ENCODE peak calls at places on chromosomes 4 and X, in ten cellular contexts. One of them, this sample, is unnamed.

GRCh38 chrX:54172455-54172854 is 10.6 kb downstream of the FAM120C start:
- DNase-seq in K562: no peak
- DNase-seq in body of pancreas: no peak
- DNase-seq in endothelial cell of umbilical vein: no peak
- DNase-seq in A549: no peak
- DNase-seq in IMR-90: no peak
- DNase-seq in upper lobe of left lung: no peak
- DNase-seq in uterus: no peak
- DNase-seq in suprapubic skin: no peak
- DNase-seq in HCT116: no peak
- DNase-seq in this sample: no peak

GRCh38 chr4:141899541-141899940 is 263.2 kb downstream of the IL15 start:
- DNase-seq in K562: no peak
- DNase-seq in body of pancreas: no peak
- DNase-seq in endothelial cell of umbilical vein: no peak
- DNase-seq in A549: no peak
- DNase-seq in IMR-90: no peak
- DNase-seq in upper lobe of left lung: no peak
- DNase-seq in uterus: no peak
- DNase-seq in suprapubic skin: no peak
- DNase-seq in HCT116: no peak
- DNase-seq in this sample: no peak

GRCh38 chr4:41257257-41257900 is 651 bp downstream of the UCHL1 start:
- DNase-seq in K562: no peak
- DNase-seq in body of pancreas: peak; percentile 62
- DNase-seq in endothelial cell of umbilical vein: peak; percentile 36
- DNase-seq in A549: peak; percentile 24
- DNase-seq in IMR-90: peak; percentile 52
- DNase-seq in upper lobe of left lung: peak; percentile 92
- DNase-seq in uterus: peak; percentile 31
- DNase-seq in suprapubic skin: no peak
- DNase-seq in HCT116: no peak
- DNase-seq in this sample: peak; percentile 2

GRCh38 chrX:3728454-3728853 is 15.0 kb upstream of the PRKX start:
- DNase-seq in K562: no peak
- DNase-seq in body of pancreas: no peak
- DNase-seq in endothelial cell of umbilical vein: no peak
- DNase-seq in A549: no peak
- DNase-seq in IMR-90: peak; percentile 85
- DNase-seq in upper lobe of left lung: no peak
- DNase-seq in uterus: no peak
- DNase-seq in suprapubic skin: no peak
- DNase-seq in HCT116: no peak
- DNase-seq in this sample: no peak

GRCh38 chr4:137471895-137472294 is 60.4 kb downstream of the PCDH18 start:
- DNase-seq in K562: no peak
- DNase-seq in body of pancreas: no peak
- DNase-seq in endothelial cell of umbilical vein: no peak
- DNase-seq in A549: no peak
- DNase-seq in IMR-90: peak; percentile 46
- DNase-seq in upper lobe of left lung: no peak
- DNase-seq in uterus: no peak
- DNase-seq in suprapubic skin: no peak
- DNase-seq in HCT116: no peak
- DNase-seq in this sample: no peak

GRCh38 chr4:184416913-184417734 is 57.2 kb downstream of the IRF2 start:
- DNase-seq in K562: no peak
- DNase-seq in body of pancreas: no peak
- DNase-seq in endothelial cell of umbilical vein: no peak
- DNase-seq in A549: no peak
- DNase-seq in IMR-90: peak; percentile 14
- DNase-seq in upper lobe of left lung: no peak
- DNase-seq in uterus: no peak
- DNase-seq in suprapubic skin: no peak
- DNase-seq in HCT116: no peak
- DNase-seq in this sample: no peak

GRCh38 chr4:79083406-79084010 is 144.3 kb upstream of the PAQR3 start:
- DNase-seq in K562: no peak
- DNase-seq in body of pancreas: no peak
- DNase-seq in endothelial cell of umbilical vein: no peak
- DNase-seq in A549: no peak
- DNase-seq in IMR-90: no peak
- DNase-seq in upper lobe of left lung: no peak
- DNase-seq in uterus: no peak
- DNase-seq in suprapubic skin: no peak
- DNase-seq in HCT116: no peak
- DNase-seq in this sample: peak; percentile 80

GRCh38 chr4:25842229-25842840 is 20.5 kb downstream of the SEL1L3 start:
- DNase-seq in K562: no peak
- DNase-seq in body of pancreas: no peak
- DNase-seq in endothelial cell of umbilical vein: no peak
- DNase-seq in A549: no peak
- DNase-seq in IMR-90: no peak
- DNase-seq in upper lobe of left lung: no peak
- DNase-seq in uterus: no peak
- DNase-seq in suprapubic skin: no peak
- DNase-seq in HCT116: no peak
- DNase-seq in this sample: no peak

GRCh38 chrX:103464071-103464773 is 55.1 kb downstream of the RAB40A start:
- DNase-seq in K562: peak; percentile 28
- DNase-seq in body of pancreas: peak; percentile 41
- DNase-seq in endothelial cell of umbilical vein: peak; percentile 55
- DNase-seq in A549: peak; percentile 49
- DNase-seq in IMR-90: peak; percentile 47
- DNase-seq in upper lobe of left lung: no peak
- DNase-seq in uterus: no peak
- DNase-seq in suprapubic skin: no peak
- DNase-seq in HCT116: peak; percentile 8
- DNase-seq in this sample: no peak

GRCh38 chr4:41358626-41359025 is 101.9 kb downstream of the UCHL1 start:
- DNase-seq in K562: no peak
- DNase-seq in body of pancreas: peak; percentile 25
- DNase-seq in endothelial cell of umbilical vein: no peak
- DNase-seq in A549: no peak
- DNase-seq in IMR-90: no peak
- DNase-seq in upper lobe of left lung: no peak
- DNase-seq in uterus: no peak
- DNase-seq in suprapubic skin: no peak
- DNase-seq in HCT116: no peak
- DNase-seq in this sample: no peak

GRCh38 chr4:15751155-15751554 is 27.0 kb upstream of the CD38 start:
- DNase-seq in K562: peak; percentile 36
- DNase-seq in body of pancreas: no peak
- DNase-seq in endothelial cell of umbilical vein: no peak
- DNase-seq in A549: no peak
- DNase-seq in IMR-90: no peak
- DNase-seq in upper lobe of left lung: no peak
- DNase-seq in uterus: no peak
- DNase-seq in suprapubic skin: no peak
- DNase-seq in HCT116: no peak
- DNase-seq in this sample: no peak
- TF ChIP-seq POLR2A in K562: no peak
- TF ChIP-seq POLR2A in body of pancreas: no peak
- TF ChIP-seq POLR2A in endothelial cell of umbilical vein: no peak
- TF ChIP-seq POLR2A in A549: no peak
- TF ChIP-seq POLR2A in IMR-90: no peak
- TF ChIP-seq POLR2A in upper lobe of left lung: no peak
- TF ChIP-seq POLR2A in uterus: no peak
- TF ChIP-seq POLR2A in suprapubic skin: no peak
- TF ChIP-seq POLR2A in HCT116: no peak
- TF ChIP-seq POLR2A in this sample: no peak

GRCh38 chr4:174135530-174135929 is 147.9 kb downstream of the FBXO8 start:
- DNase-seq in K562: no peak
- DNase-seq in body of pancreas: no peak
- DNase-seq in endothelial cell of umbilical vein: no peak
- DNase-seq in A549: no peak
- DNase-seq in IMR-90: no peak
- DNase-seq in upper lobe of left lung: no peak
- DNase-seq in uterus: no peak
- DNase-seq in suprapubic skin: no peak
- DNase-seq in HCT116: no peak
- DNase-seq in this sample: no peak
- H3K4me3 ChIP-seq in K562: peak overlapping the region; percentile 6
- H3K4me3 ChIP-seq in body of pancreas: no peak overlapping the region
- H3K4me3 ChIP-seq in endothelial cell of umbilical vein: no peak overlapping the region
- H3K4me3 ChIP-seq in A549: no peak overlapping the region
- H3K4me3 ChIP-seq in IMR-90: no peak overlapping the region
- H3K4me3 ChIP-seq in upper lobe of left lung: no peak overlapping the region
- H3K4me3 ChIP-seq in uterus: no peak overlapping the region
- H3K4me3 ChIP-seq in suprapubic skin: peak overlapping the region; percentile 32
- H3K4me3 ChIP-seq in HCT116: no peak overlapping the region
- H3K4me3 ChIP-seq in this sample: peak overlapping the region; percentile 28

GRCh38 chr4:36249605-36250004 is 5.3 kb upstream of the ARAP2 start:
- DNase-seq in K562: no peak
- DNase-seq in body of pancreas: no peak
- DNase-seq in endothelial cell of umbilical vein: no peak
- DNase-seq in A549: no peak
- DNase-seq in IMR-90: no peak
- DNase-seq in upper lobe of left lung: no peak
- DNase-seq in uterus: no peak
- DNase-seq in suprapubic skin: no peak
- DNase-seq in HCT116: no peak
- DNase-seq in this sample: no peak

GRCh38 chr4:36242629-36243354 is 1.5 kb downstream of the ARAP2 start:
- DNase-seq in K562: no peak
- DNase-seq in body of pancreas: peak; percentile 36
- DNase-seq in endothelial cell of umbilical vein: no peak
- DNase-seq in A549: no peak
- DNase-seq in IMR-90: no peak
- DNase-seq in upper lobe of left lung: no peak
- DNase-seq in uterus: no peak
- DNase-seq in suprapubic skin: no peak
- DNase-seq in HCT116: no peak
- DNase-seq in this sample: no peak

GRCh38 chr4:36243355-36244256 is 708 bp downstream of the ARAP2 start:
- DNase-seq in K562: no peak
- DNase-seq in body of pancreas: peak; percentile 59
- DNase-seq in endothelial cell of umbilical vein: no peak
- DNase-seq in A549: peak; percentile 15
- DNase-seq in IMR-90: peak; percentile 1
- DNase-seq in upper lobe of left lung: no peak
- DNase-seq in uterus: peak; percentile 46
- DNase-seq in suprapubic skin: peak; percentile 79
- DNase-seq in HCT116: no peak
- DNase-seq in this sample: no peak

GRCh38 chr4:36241771-36242170 is 2.5 kb downstream of the ARAP2 start:
- DNase-seq in K562: no peak
- DNase-seq in body of pancreas: no peak
- DNase-seq in endothelial cell of umbilical vein: no peak
- DNase-seq in A549: no peak
- DNase-seq in IMR-90: no peak
- DNase-seq in upper lobe of left lung: no peak
- DNase-seq in uterus: no peak
- DNase-seq in suprapubic skin: no peak
- DNase-seq in HCT116: no peak
- DNase-seq in this sample: no peak

DNA sequence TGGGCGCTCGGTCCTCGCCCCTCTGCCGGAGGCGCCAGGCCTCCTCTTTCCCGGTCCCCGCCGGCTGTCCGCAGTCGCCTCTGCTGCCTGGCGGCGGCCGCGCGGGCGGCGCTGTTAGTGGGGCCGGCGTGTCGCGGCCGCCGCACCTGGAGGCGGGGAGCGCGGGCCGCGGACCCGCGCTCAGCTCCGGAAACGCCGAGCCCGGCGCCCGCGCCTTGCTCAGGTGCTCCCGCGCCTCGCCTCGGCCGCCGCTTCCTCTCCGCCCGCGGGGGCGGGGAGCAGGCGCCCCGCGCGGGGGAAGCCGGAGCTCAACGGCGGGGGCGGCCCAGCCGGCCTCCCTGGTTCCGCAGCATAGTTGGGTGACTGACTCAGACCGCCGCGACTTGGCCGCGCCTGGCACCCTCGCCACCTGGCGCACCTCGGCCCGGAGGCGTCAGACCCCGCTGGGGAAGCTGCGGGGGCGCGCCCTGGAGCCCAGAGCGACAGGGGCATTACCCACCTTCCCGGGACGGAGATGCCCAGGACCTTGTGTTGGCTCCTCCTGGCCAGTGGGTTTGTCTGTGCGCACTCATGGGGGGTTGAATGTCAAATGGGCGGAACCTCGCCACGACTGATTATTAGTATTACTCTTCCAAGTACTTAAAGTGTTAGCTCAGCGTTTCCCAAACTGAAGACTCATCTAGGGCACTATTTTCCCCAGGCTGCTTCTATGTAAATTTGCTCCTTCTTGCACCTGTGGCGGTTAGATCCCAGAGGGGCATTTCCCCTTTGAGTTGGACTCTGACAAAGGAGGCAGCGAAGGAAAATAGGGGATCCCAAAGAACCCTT is at the start of gene ARAP2:
- DNase-seq in K562: peak; percentile 5
- DNase-seq in body of pancreas: peak; percentile 83
- DNase-seq in endothelial cell of umbilical vein: no peak
- DNase-seq in A549: peak; percentile 15
- DNase-seq in IMR-90: peak; percentile 4
- DNase-seq in upper lobe of left lung: peak; percentile 95
- DNase-seq in uterus: peak; percentile 56
- DNase-seq in suprapubic skin: no peak
- DNase-seq in HCT116: peak; percentile 61
- DNase-seq in this sample: no peak
- TF ChIP-seq POLR2A in K562: no peak
- TF ChIP-seq POLR2A in body of pancreas: peak; percentile 72
- TF ChIP-seq POLR2A in endothelial cell of umbilical vein: no peak
- TF ChIP-seq POLR2A in A549: no peak
- TF ChIP-seq POLR2A in IMR-90: no peak
- TF ChIP-seq POLR2A in upper lobe of left lung: no peak
- TF ChIP-seq POLR2A in uterus: peak; percentile 9
- TF ChIP-seq POLR2A in suprapubic skin: no peak
- TF ChIP-seq POLR2A in HCT116: peak; percentile 39
- TF ChIP-seq POLR2A in this sample: peak; percentile 23

GRCh38 chr4:76987685-76988084 is 38.1 kb downstream of the SEPTIN11 start:
- DNase-seq in K562: no peak
- DNase-seq in body of pancreas: no peak
- DNase-seq in endothelial cell of umbilical vein: no peak
- DNase-seq in A549: no peak
- DNase-seq in IMR-90: no peak
- DNase-seq in upper lobe of left lung: no peak
- DNase-seq in uterus: no peak
- DNase-seq in suprapubic skin: no peak
- DNase-seq in HCT116: no peak
- DNase-seq in this sample: no peak

GRCh38 chr4:76989391-76990061 is 40.0 kb downstream of the SEPTIN11 start:
- DNase-seq in K562: no peak
- DNase-seq in body of pancreas: no peak
- DNase-seq in endothelial cell of umbilical vein: no peak
- DNase-seq in A549: no peak
- DNase-seq in IMR-90: no peak
- DNase-seq in upper lobe of left lung: no peak
- DNase-seq in uterus: no peak
- DNase-seq in suprapubic skin: no peak
- DNase-seq in HCT116: no peak
- DNase-seq in this sample: no peak

GRCh38 chr4:76984127-76984526 is 34.6 kb downstream of the SEPTIN11 start:
- DNase-seq in K562: peak; percentile 17
- DNase-seq in body of pancreas: no peak
- DNase-seq in endothelial cell of umbilical vein: peak; percentile 84
- DNase-seq in A549: no peak
- DNase-seq in IMR-90: peak; percentile 69
- DNase-seq in upper lobe of left lung: no peak
- DNase-seq in uterus: no peak
- DNase-seq in suprapubic skin: no peak
- DNase-seq in HCT116: no peak
- DNase-seq in this sample: no peak

GRCh38 chr4:76984788-76985211 is 35.2 kb downstream of the SEPTIN11 start:
- DNase-seq in K562: no peak
- DNase-seq in body of pancreas: peak; percentile 20
- DNase-seq in endothelial cell of umbilical vein: peak; percentile 77
- DNase-seq in A549: no peak
- DNase-seq in IMR-90: peak; percentile 100
- DNase-seq in upper lobe of left lung: no peak
- DNase-seq in uterus: peak; percentile 72
- DNase-seq in suprapubic skin: peak; percentile 83
- DNase-seq in HCT116: no peak
- DNase-seq in this sample: peak; percentile 75

GRCh38 chr4:76987153-76987562 is 37.6 kb downstream of the SEPTIN11 start:
- DNase-seq in K562: no peak
- DNase-seq in body of pancreas: peak; percentile 56
- DNase-seq in endothelial cell of umbilical vein: no peak
- DNase-seq in A549: no peak
- DNase-seq in IMR-90: peak; percentile 99
- DNase-seq in upper lobe of left lung: no peak
- DNase-seq in uterus: no peak
- DNase-seq in suprapubic skin: no peak
- DNase-seq in HCT116: no peak
- DNase-seq in this sample: no peak
- H3K4me3 ChIP-seq in K562: no peak overlapping the region
- H3K4me3 ChIP-seq in body of pancreas: no peak overlapping the region
- H3K4me3 ChIP-seq in endothelial cell of umbilical vein: no peak overlapping the region
- H3K4me3 ChIP-seq in A549: no peak overlapping the region
- H3K4me3 ChIP-seq in IMR-90: no peak overlapping the region
- H3K4me3 ChIP-seq in upper lobe of left lung: no peak overlapping the region
- H3K4me3 ChIP-seq in uterus: no peak overlapping the region
- H3K4me3 ChIP-seq in suprapubic skin: no peak overlapping the region
- H3K4me3 ChIP-seq in HCT116: no peak overlapping the region
- H3K4me3 ChIP-seq in this sample: no peak overlapping the region

This sample was measured in gastrocnemius medialis.